ENCODE peak calls at places on chromosomes 11 and 22, in six cellular contexts. Y is IMR-90, O is neuronal stem cell, L is H1, S is mesenchymal stem cell, X is trophoblast cell. D is an unnamed sample.

GRCh38 chr11:533049-533585 is 2.3 kb downstream of the HRAS start:
- DNase-seq in Y (no peak), O (no peak), L (no peak), S (no peak), X (no peak), D (no peak)

GRCh38 chr11:66854729-66855211 is 2.1 kb upstream of the LRFN4 start:
- DNase-seq in Y (no peak), O (no peak), L (no peak), S (no peak), X (no peak), D (no peak)

GRCh38 chr11:12989428-12990242 is 19.5 kb upstream of the RASSF10 start:
- DNase-seq in Y (no peak), O (no peak), L (no peak), S (no peak), X (no peak), D (peak)

GRCh38 chr22:46083383-46084350 is 66.7 kb upstream of the PPARA start:
- DNase-seq in Y (no peak), O (no peak), L (no peak), S (no peak), X (no peak), D (no peak)

GRCh38 chr11:112024178-112024777 is 930 bp upstream of the DLAT start:
- DNase-seq in Y (no peak), O (peak), L (no peak), S (no peak), X (no peak), D (peak)

GRCh38 chr11:27443746-27444465 is 28.7 kb downstream of the LGR4 start:
- DNase-seq in Y (no peak), O (peak), L (no peak), S (no peak), X (no peak), D (no peak)

GRCh38 chr11:7457211-7457610 is 28.1 kb upstream of the OLFML1 start:
- DNase-seq in Y (no peak), O (no peak), L (no peak), S (no peak), X (no peak), D (peak)

GRCh38 chr11:61752117-61752924 is at the start of gene MYRF:
- DNase-seq in Y (peak), O (peak), L (peak), S (peak), X (no peak), D (peak)

GRCh38 chr11:2443406-2443805 is 908 bp downstream of the TRPM5 start:
- DNase-seq in Y (no peak), O (no peak), L (no peak), S (no peak), X (no peak), D (no peak)

GRCh38 chr11:71268706-71269321 is 16.4 kb upstream of the SHANK2 start:
- DNase-seq in Y (no peak), O (no peak), L (peak), S (no peak), X (no peak), D (no peak)

GRCh38 chr22:19109198-19110063 is 12.8 kb downstream of the DGCR2 start:
- DNase-seq in Y (peak), O (no peak), L (no peak), S (peak), X (no peak), D (no peak)

GRCh38 chr22:23233746-23234408 is 53.6 kb downstream of the BCR start:
- DNase-seq in Y (peak), O (no peak), L (no peak), S (peak), X (no peak), D (no peak)

GRCh38 chr11:94784884-94785283 is 16.7 kb downstream of the AMOTL1 start:
- DNase-seq in Y (no peak), O (no peak), L (no peak), S (no peak), X (no peak), D (no peak)

GRCh38 chr11:11731311-11732083 is 109.7 kb upstream of the GALNT18 start:
- DNase-seq in Y (peak), O (no peak), L (no peak), S (peak), X (no peak), D (no peak)

GRCh38 chr11:121057922-121058321 is 34.0 kb downstream of the TBCEL start:
- DNase-seq in Y (no peak), O (no peak), L (no peak), S (no peak), X (no peak), D (no peak)

GRCh38 chr22:24809331-24809730 is 3.3 kb downstream of the SGSM1 start:
- DNase-seq in Y (no peak), O (no peak), L (no peak), S (no peak), X (no peak), D (no peak)

GRCh38 chr11:15236514-15236913 is 121.8 kb downstream of the INSC start:
- DNase-seq in Y (no peak), O (no peak), L (peak), S (no peak), X (no peak), D (peak)

GRCh38 chr22:36463783-36464184 is 17.7 kb downstream of the TXN2 start:
- DNase-seq in Y (no peak), O (no peak), L (no peak), S (no peak), X (no peak), D (no peak)

GRCh38 chr11:107830915-107831540 is 27.6 kb downstream of the SLC35F2 start:
- DNase-seq in Y (no peak), O (no peak), L (no peak), S (no peak), X (no peak), D (no peak)

GRCh38 chr11:72058416-72059034 is 21.8 kb downstream of the NUMA1 start:
- DNase-seq in Y (peak), O (no peak), L (no peak), S (peak), X (no peak), D (no peak)

GRCh38 chr11:100629671-100630070 is 57.4 kb upstream of the ARHGAP42 start:
- DNase-seq in Y (no peak), O (no peak), L (no peak), S (peak), X (peak), D (peak)

DNA sequence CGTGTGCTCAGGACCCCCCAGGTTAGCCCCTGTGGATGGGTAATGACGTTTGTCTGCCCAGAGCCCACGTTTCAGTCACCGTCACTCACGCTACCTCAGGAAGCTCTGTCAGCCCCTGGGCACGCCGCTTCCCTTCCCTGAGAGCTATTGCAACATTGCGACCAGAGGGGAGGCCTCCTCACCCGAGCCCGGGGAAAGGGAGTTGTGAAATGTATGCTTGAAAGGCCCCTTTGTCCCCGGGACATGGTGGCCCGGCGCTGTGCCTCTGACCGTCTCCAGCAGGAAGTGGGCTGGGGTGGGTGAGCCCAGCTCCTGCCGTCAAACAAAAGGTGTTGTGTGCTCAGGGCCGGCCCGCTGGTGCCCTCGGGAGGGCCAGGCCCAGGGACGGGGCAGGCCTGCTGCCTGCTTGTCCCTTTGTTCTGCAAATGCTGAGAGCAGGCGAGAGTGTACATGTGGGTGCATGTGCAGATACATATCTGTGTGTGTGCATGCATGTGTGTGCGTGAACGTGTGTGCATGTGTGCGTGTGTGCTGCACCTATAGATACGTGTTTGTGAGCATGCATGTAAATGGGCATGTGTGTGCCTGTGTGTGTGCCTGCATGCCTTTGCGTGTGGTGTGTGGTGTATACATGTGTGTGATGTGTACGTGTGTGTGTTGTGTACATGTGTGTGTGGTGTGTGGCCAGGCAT is 1125.0 kb downstream of the BRD1 start:
- DNase-seq in Y (no peak), O (no peak), L (no peak), S (no peak), X (no peak), D (no peak)
- H3K23ac ChIP-seq in Y (no peak), O (peak), L (no peak), S (no peak), X (peak), D (no peak)

GRCh38 chr11:47376543-47377371 is 1.6 kb downstream of the SPI1 start:
- DNase-seq in Y (no peak), O (no peak), L (no peak), S (no peak), X (no peak), D (peak)

GRCh38 chr11:47377571-47378010 is 756 bp downstream of the SPI1 start:
- DNase-seq in Y (no peak), O (no peak), L (no peak), S (no peak), X (no peak), D (no peak)

GRCh38 chr11:47375020-47375419 is 3.3 kb downstream of the SPI1 start:
- DNase-seq in Y (no peak), O (no peak), L (no peak), S (no peak), X (no peak), D (no peak)

GRCh38 chr11:47375546-47376085 is 2.7 kb downstream of the SPI1 start:
- DNase-seq in Y (no peak), O (no peak), L (no peak), S (no peak), X (no peak), D (no peak)

DNA sequence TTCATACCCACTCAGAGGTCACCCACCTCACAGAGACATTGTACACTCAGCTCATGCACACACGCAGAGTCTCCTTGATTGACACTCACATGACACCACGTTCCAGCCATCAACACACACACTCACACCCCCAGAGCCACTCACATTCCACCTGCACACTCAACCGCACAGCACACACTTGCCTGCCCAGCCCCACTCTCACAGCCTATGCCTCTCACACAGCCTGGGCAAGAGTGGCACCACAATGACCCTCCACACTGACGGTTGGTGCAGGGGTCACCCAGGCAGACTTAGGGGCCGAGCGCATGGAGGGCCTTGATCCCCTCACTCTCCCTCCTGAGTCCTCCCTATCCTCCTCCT is 2.2 kb downstream of the SPI1 start:
- DNase-seq in Y (no peak), O (no peak), L (no peak), S (no peak), X (no peak), D (no peak)
- H3K4me3 ChIP-seq in Y (no peak), O (peak), L (no peak), S (no peak), X (no peak), D (no peak)

DNA sequence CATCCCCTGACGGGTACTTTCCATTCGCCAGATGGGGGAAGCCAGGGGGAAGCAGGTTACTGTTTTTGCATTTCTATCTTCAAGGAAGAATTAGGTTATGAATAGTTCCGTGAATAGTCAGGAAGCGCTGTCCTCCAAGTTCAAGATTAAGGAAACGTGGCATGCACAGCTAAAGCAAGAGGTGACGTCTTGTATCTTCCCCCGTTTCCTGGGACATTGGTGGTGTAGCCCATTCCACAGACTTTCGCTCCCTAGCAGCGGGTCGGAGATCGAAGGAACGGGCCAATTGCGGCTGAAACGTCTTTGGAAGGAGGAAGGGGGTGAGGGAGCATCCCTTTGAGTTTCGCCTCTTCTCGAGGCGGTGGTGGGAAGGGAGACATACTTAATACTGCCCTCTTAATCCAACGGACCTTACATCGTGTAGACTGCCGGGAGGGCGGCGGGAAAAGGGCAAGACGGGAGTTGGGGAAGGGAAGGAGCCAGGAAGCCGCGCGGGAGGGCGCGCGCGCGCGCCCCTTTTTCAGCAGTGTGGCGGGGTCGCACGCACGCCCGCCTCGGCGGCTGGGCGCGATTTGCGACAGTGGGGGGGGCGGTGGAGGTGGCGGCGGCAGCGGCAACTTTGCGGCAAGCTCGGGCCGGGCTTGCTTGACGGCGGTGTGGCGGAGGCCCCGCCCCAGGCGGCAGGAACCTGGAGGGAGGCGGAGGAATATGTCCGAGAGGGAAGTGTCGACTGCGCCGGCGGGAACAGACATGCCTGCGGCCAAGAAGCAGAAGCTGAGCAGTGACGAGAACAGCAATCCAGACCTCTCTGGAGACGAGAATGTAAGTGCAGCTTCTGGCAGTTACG is at the start of gene EED:
- DNase-seq in Y (peak), O (peak), L (peak), S (peak), X (peak), D (peak)
- H4K8ac ChIP-seq in Y (peak), O (no peak), L (peak), S (peak), X (peak), D (peak)

GRCh38 chr11:4851033-4851432 is 2.0 kb upstream of the OR51S1 start:
- DNase-seq in Y (peak), O (no peak), L (no peak), S (no peak), X (no peak), D (peak)
- H3K23ac ChIP-seq in Y (no peak), O (no peak), L (no peak), S (no peak), X (no peak), D (no peak)

GRCh38 chr11:126355324-126355925 is at the start of gene ST3GAL4:
- DNase-seq in Y (peak), O (peak), L (peak), S (peak), X (no peak), D (peak)

GRCh38 chr11:126355926-126356897 is 726 bp downstream of the ST3GAL4 start:
- DNase-seq in Y (no peak), O (no peak), L (peak), S (peak), X (peak), D (peak)

GRCh38 chr11:126352934-126353801 is 2.3 kb upstream of the ST3GAL4 start:
- DNase-seq in Y (peak), O (no peak), L (no peak), S (peak), X (no peak), D (peak)

GRCh38 chr11:126357055-126357962 is 1.8 kb downstream of the ST3GAL4 start:
- DNase-seq in Y (no peak), O (no peak), L (no peak), S (no peak), X (no peak), D (no peak)

GRCh38 chr11:126354631-126355323 is 709 bp upstream of the ST3GAL4 start:
- DNase-seq in Y (no peak), O (no peak), L (no peak), S (no peak), X (no peak), D (peak)
- H3K4me3 ChIP-seq in Y (peak), O (peak), L (peak), S (peak), X (peak), D (peak)

D was measured in mesendoderm.